ENCODE peak calls at places on chromosomes 13 and 19, in ten cellular contexts. One of them, this sample, is unnamed.

GRCh38 chr13:59038824-59039223 is 1124.9 kb downstream of the DIAPH3 start:
- DNase-seq in body of pancreas: no peak
- DNase-seq in IMR-90: peak; percentile 15
- DNase-seq in CD8-positive, alpha-beta memory T cell: no peak
- DNase-seq in left lung: no peak
- DNase-seq in sigmoid colon: no peak
- DNase-seq in pancreas: no peak
- DNase-seq in cardiac muscle cell: peak; percentile 5
- DNase-seq in CD8-positive, alpha-beta T cell: no peak
- DNase-seq in esophagus squamous epithelium: no peak
- DNase-seq in this sample: no peak

GRCh38 chr19:33670398-33670797 is 48.6 kb downstream of the CHST8 start:
- DNase-seq in body of pancreas: no peak
- DNase-seq in IMR-90: no peak
- DNase-seq in CD8-positive, alpha-beta memory T cell: no peak
- DNase-seq in left lung: no peak
- DNase-seq in sigmoid colon: no peak
- DNase-seq in pancreas: no peak
- DNase-seq in cardiac muscle cell: no peak
- DNase-seq in CD8-positive, alpha-beta T cell: no peak
- DNase-seq in esophagus squamous epithelium: no peak
- DNase-seq in this sample: no peak

GRCh38 chr19:4717191-4717965 is 6.3 kb downstream of the DPP9 start:
- DNase-seq in body of pancreas: no peak
- DNase-seq in IMR-90: peak; percentile 70
- DNase-seq in CD8-positive, alpha-beta memory T cell: no peak
- DNase-seq in left lung: peak; percentile 81
- DNase-seq in sigmoid colon: no peak
- DNase-seq in pancreas: no peak
- DNase-seq in cardiac muscle cell: peak; percentile 54
- DNase-seq in CD8-positive, alpha-beta T cell: no peak
- DNase-seq in esophagus squamous epithelium: no peak
- DNase-seq in this sample: no peak

GRCh38 chr13:24306632-24307031 is 2.7 kb upstream of the C1QTNF9 start:
- DNase-seq in body of pancreas: no peak
- DNase-seq in IMR-90: peak; percentile 73
- DNase-seq in CD8-positive, alpha-beta memory T cell: no peak
- DNase-seq in left lung: no peak
- DNase-seq in sigmoid colon: no peak
- DNase-seq in pancreas: no peak
- DNase-seq in cardiac muscle cell: peak; percentile 14
- DNase-seq in CD8-positive, alpha-beta T cell: no peak
- DNase-seq in esophagus squamous epithelium: no peak
- DNase-seq in this sample: no peak

GRCh38 chr19:43300876-43301765 is 31.8 kb upstream of the PSG9 start:
- DNase-seq in body of pancreas: no peak
- DNase-seq in IMR-90: no peak
- DNase-seq in CD8-positive, alpha-beta memory T cell: no peak
- DNase-seq in left lung: no peak
- DNase-seq in sigmoid colon: no peak
- DNase-seq in pancreas: no peak
- DNase-seq in cardiac muscle cell: no peak
- DNase-seq in CD8-positive, alpha-beta T cell: no peak
- DNase-seq in esophagus squamous epithelium: no peak
- DNase-seq in this sample: no peak

GRCh38 chr13:93963266-93964131 is 516.0 kb downstream of the DCT start:
- DNase-seq in body of pancreas: no peak
- DNase-seq in IMR-90: peak; percentile 61
- DNase-seq in CD8-positive, alpha-beta memory T cell: no peak
- DNase-seq in left lung: no peak
- DNase-seq in sigmoid colon: no peak
- DNase-seq in pancreas: no peak
- DNase-seq in cardiac muscle cell: peak; percentile 63
- DNase-seq in CD8-positive, alpha-beta T cell: no peak
- DNase-seq in esophagus squamous epithelium: no peak
- DNase-seq in this sample: no peak

GRCh38 chr19:29671393-29672076 is 6.3 kb downstream of the PLEKHF1 start:
- DNase-seq in body of pancreas: peak; percentile 37
- DNase-seq in IMR-90: no peak
- DNase-seq in CD8-positive, alpha-beta memory T cell: peak; percentile 96
- DNase-seq in left lung: peak; percentile 62
- DNase-seq in sigmoid colon: peak; percentile 72
- DNase-seq in pancreas: no peak
- DNase-seq in cardiac muscle cell: peak; percentile 60
- DNase-seq in CD8-positive, alpha-beta T cell: peak; percentile 81
- DNase-seq in esophagus squamous epithelium: peak; percentile 50
- DNase-seq in this sample: peak; percentile 85

GRCh38 chr19:7665076-7665475 is 3.8 kb upstream of the RETN start:
- DNase-seq in body of pancreas: no peak
- DNase-seq in IMR-90: peak; percentile 73
- DNase-seq in CD8-positive, alpha-beta memory T cell: no peak
- DNase-seq in left lung: no peak
- DNase-seq in sigmoid colon: no peak
- DNase-seq in pancreas: no peak
- DNase-seq in cardiac muscle cell: peak; percentile 88
- DNase-seq in CD8-positive, alpha-beta T cell: no peak
- DNase-seq in esophagus squamous epithelium: no peak
- DNase-seq in this sample: no peak

GRCh38 chr19:16200038-16200775 is 2.5 kb downstream of the AP1M1 start:
- DNase-seq in body of pancreas: no peak
- DNase-seq in IMR-90: peak; percentile 33
- DNase-seq in CD8-positive, alpha-beta memory T cell: no peak
- DNase-seq in left lung: no peak
- DNase-seq in sigmoid colon: peak; percentile 78
- DNase-seq in pancreas: no peak
- DNase-seq in cardiac muscle cell: peak; percentile 80
- DNase-seq in CD8-positive, alpha-beta T cell: no peak
- DNase-seq in esophagus squamous epithelium: no peak
- DNase-seq in this sample: no peak
- H3K4me3 ChIP-seq in body of pancreas: no peak overlapping the region
- H3K4me3 ChIP-seq in IMR-90: no peak overlapping the region
- H3K4me3 ChIP-seq in CD8-positive, alpha-beta memory T cell: no peak overlapping the region
- H3K4me3 ChIP-seq in left lung: no peak overlapping the region
- H3K4me3 ChIP-seq in sigmoid colon: no peak overlapping the region
- H3K4me3 ChIP-seq in pancreas: no peak overlapping the region
- H3K4me3 ChIP-seq in cardiac muscle cell: no peak overlapping the region
- H3K4me3 ChIP-seq in CD8-positive, alpha-beta T cell: peak overlapping the region; percentile 3
- H3K4me3 ChIP-seq in esophagus squamous epithelium: no peak overlapping the region
- H3K4me3 ChIP-seq in this sample: no peak overlapping the region

GRCh38 chr13:47092202-47092601 is 195.3 kb upstream of the HTR2A start:
- DNase-seq in body of pancreas: no peak
- DNase-seq in IMR-90: no peak
- DNase-seq in CD8-positive, alpha-beta memory T cell: no peak
- DNase-seq in left lung: no peak
- DNase-seq in sigmoid colon: no peak
- DNase-seq in pancreas: no peak
- DNase-seq in cardiac muscle cell: no peak
- DNase-seq in CD8-positive, alpha-beta T cell: no peak
- DNase-seq in esophagus squamous epithelium: no peak
- DNase-seq in this sample: no peak

GRCh38 chr13:47081850-47082249 is 185.0 kb upstream of the HTR2A start:
- DNase-seq in body of pancreas: no peak
- DNase-seq in IMR-90: no peak
- DNase-seq in CD8-positive, alpha-beta memory T cell: no peak
- DNase-seq in left lung: no peak
- DNase-seq in sigmoid colon: no peak
- DNase-seq in pancreas: no peak
- DNase-seq in cardiac muscle cell: no peak
- DNase-seq in CD8-positive, alpha-beta T cell: no peak
- DNase-seq in esophagus squamous epithelium: no peak
- DNase-seq in this sample: no peak

GRCh38 chr13:47085346-47085745 is 188.5 kb upstream of the HTR2A start:
- DNase-seq in body of pancreas: no peak
- DNase-seq in IMR-90: peak; percentile 44
- DNase-seq in CD8-positive, alpha-beta memory T cell: no peak
- DNase-seq in left lung: no peak
- DNase-seq in sigmoid colon: no peak
- DNase-seq in pancreas: no peak
- DNase-seq in cardiac muscle cell: no peak
- DNase-seq in CD8-positive, alpha-beta T cell: no peak
- DNase-seq in esophagus squamous epithelium: no peak
- DNase-seq in this sample: no peak

DNA sequence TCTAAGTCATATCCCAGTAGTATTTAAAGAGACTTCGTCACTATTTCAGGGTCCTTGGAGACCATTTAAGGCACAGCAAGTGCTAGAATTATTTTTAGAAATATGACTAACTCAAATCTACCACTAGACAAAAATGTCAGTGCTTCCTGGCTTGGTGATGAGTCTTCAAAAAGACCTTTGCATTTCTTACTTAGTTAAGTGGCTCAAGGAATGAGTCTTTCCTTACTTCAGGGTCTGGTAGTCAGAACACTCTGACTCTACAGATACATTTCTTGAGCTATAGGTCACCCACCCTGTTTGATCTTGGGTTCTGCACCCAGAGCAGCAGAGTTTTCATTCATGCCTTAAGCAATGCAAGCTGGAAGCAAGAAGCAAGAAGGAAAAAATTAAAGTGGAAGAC is 191.0 kb upstream of the HTR2A start:
- DNase-seq in body of pancreas: no peak
- DNase-seq in IMR-90: peak; percentile 81
- DNase-seq in CD8-positive, alpha-beta memory T cell: no peak
- DNase-seq in left lung: no peak
- DNase-seq in sigmoid colon: no peak
- DNase-seq in pancreas: no peak
- DNase-seq in cardiac muscle cell: peak; percentile 12
- DNase-seq in CD8-positive, alpha-beta T cell: no peak
- DNase-seq in esophagus squamous epithelium: no peak
- DNase-seq in this sample: no peak
- H3K27ac ChIP-seq in body of pancreas: no peak overlapping the region
- H3K27ac ChIP-seq in IMR-90: no peak overlapping the region
- H3K27ac ChIP-seq in CD8-positive, alpha-beta memory T cell: no peak overlapping the region
- H3K27ac ChIP-seq in left lung: no peak overlapping the region
- H3K27ac ChIP-seq in sigmoid colon: no peak overlapping the region
- H3K27ac ChIP-seq in pancreas: no peak overlapping the region
- H3K27ac ChIP-seq in cardiac muscle cell: no peak overlapping the region
- H3K27ac ChIP-seq in CD8-positive, alpha-beta T cell: no peak overlapping the region
- H3K27ac ChIP-seq in esophagus squamous epithelium: no peak overlapping the region
- H3K27ac ChIP-seq in this sample: no peak overlapping the region

GRCh38 chr19:48910803-48911202 is 10.7 kb downstream of the NUCB1 start:
- DNase-seq in body of pancreas: no peak
- DNase-seq in IMR-90: no peak
- DNase-seq in CD8-positive, alpha-beta memory T cell: no peak
- DNase-seq in left lung: no peak
- DNase-seq in sigmoid colon: no peak
- DNase-seq in pancreas: no peak
- DNase-seq in cardiac muscle cell: no peak
- DNase-seq in CD8-positive, alpha-beta T cell: no peak
- DNase-seq in esophagus squamous epithelium: no peak
- DNase-seq in this sample: no peak

GRCh38 chr19:48907671-48908070 is 7.6 kb downstream of the NUCB1 start:
- DNase-seq in body of pancreas: no peak
- DNase-seq in IMR-90: no peak
- DNase-seq in CD8-positive, alpha-beta memory T cell: no peak
- DNase-seq in left lung: peak; percentile 83
- DNase-seq in sigmoid colon: no peak
- DNase-seq in pancreas: no peak
- DNase-seq in cardiac muscle cell: no peak
- DNase-seq in CD8-positive, alpha-beta T cell: no peak
- DNase-seq in esophagus squamous epithelium: no peak
- DNase-seq in this sample: no peak

GRCh38 chr19:48900477-48901452 is 653 bp downstream of the NUCB1 start:
- DNase-seq in body of pancreas: no peak
- DNase-seq in IMR-90: peak; percentile 35
- DNase-seq in CD8-positive, alpha-beta memory T cell: no peak
- DNase-seq in left lung: no peak
- DNase-seq in sigmoid colon: peak; percentile 74
- DNase-seq in pancreas: no peak
- DNase-seq in cardiac muscle cell: peak; percentile 62
- DNase-seq in CD8-positive, alpha-beta T cell: no peak
- DNase-seq in esophagus squamous epithelium: no peak
- DNase-seq in this sample: no peak

GRCh38 chr19:48905664-48906063 is 5.6 kb downstream of the NUCB1 start:
- DNase-seq in body of pancreas: no peak
- DNase-seq in IMR-90: no peak
- DNase-seq in CD8-positive, alpha-beta memory T cell: no peak
- DNase-seq in left lung: no peak
- DNase-seq in sigmoid colon: no peak
- DNase-seq in pancreas: no peak
- DNase-seq in cardiac muscle cell: no peak
- DNase-seq in CD8-positive, alpha-beta T cell: no peak
- DNase-seq in esophagus squamous epithelium: no peak
- DNase-seq in this sample: no peak

GRCh38 chr19:48906324-48906723 is 6.2 kb downstream of the NUCB1 start:
- DNase-seq in body of pancreas: no peak
- DNase-seq in IMR-90: no peak
- DNase-seq in CD8-positive, alpha-beta memory T cell: no peak
- DNase-seq in left lung: no peak
- DNase-seq in sigmoid colon: no peak
- DNase-seq in pancreas: no peak
- DNase-seq in cardiac muscle cell: no peak
- DNase-seq in CD8-positive, alpha-beta T cell: no peak
- DNase-seq in esophagus squamous epithelium: no peak
- DNase-seq in this sample: no peak
- H3K36me3 ChIP-seq in body of pancreas: peaks cover 13% of the 10 kb centered on the region
- H3K36me3 ChIP-seq in IMR-90: peaks cover 49% of the 10 kb centered on the region
- H3K36me3 ChIP-seq in CD8-positive, alpha-beta memory T cell: peaks cover 25% of the 10 kb centered on the region
- H3K36me3 ChIP-seq in left lung: no peaks in the 10 kb centered on the region
- H3K36me3 ChIP-seq in sigmoid colon: peaks cover 73% of the 10 kb centered on the region
- H3K36me3 ChIP-seq in pancreas: peaks cover 19% of the 10 kb centered on the region
- H3K36me3 ChIP-seq in cardiac muscle cell: peaks cover 24% of the 10 kb centered on the region
- H3K36me3 ChIP-seq in CD8-positive, alpha-beta T cell: peaks cover 20% of the 10 kb centered on the region
- H3K36me3 ChIP-seq in esophagus squamous epithelium: peaks cover 92% of the 10 kb centered on the region
- H3K36me3 ChIP-seq in this sample: peaks cover 37% of the 10 kb centered on the region

GRCh38 chr19:46625731-46626130 is 842 bp upstream of the PTGIR start:
- DNase-seq in body of pancreas: no peak
- DNase-seq in IMR-90: no peak
- DNase-seq in CD8-positive, alpha-beta memory T cell: no peak
- DNase-seq in left lung: no peak
- DNase-seq in sigmoid colon: no peak
- DNase-seq in pancreas: no peak
- DNase-seq in cardiac muscle cell: no peak
- DNase-seq in CD8-positive, alpha-beta T cell: no peak
- DNase-seq in esophagus squamous epithelium: no peak
- DNase-seq in this sample: no peak

GRCh38 chr19:46622118-46622446 is 2.8 kb downstream of the PTGIR start:
- DNase-seq in body of pancreas: no peak
- DNase-seq in IMR-90: no peak
- DNase-seq in CD8-positive, alpha-beta memory T cell: peak; percentile 9
- DNase-seq in left lung: no peak
- DNase-seq in sigmoid colon: no peak
- DNase-seq in pancreas: no peak
- DNase-seq in cardiac muscle cell: no peak
- DNase-seq in CD8-positive, alpha-beta T cell: no peak
- DNase-seq in esophagus squamous epithelium: no peak
- DNase-seq in this sample: no peak

GRCh38 chr19:46626441-46626840 is 1.6 kb upstream of the PTGIR start:
- DNase-seq in body of pancreas: no peak
- DNase-seq in IMR-90: no peak
- DNase-seq in CD8-positive, alpha-beta memory T cell: no peak
- DNase-seq in left lung: no peak
- DNase-seq in sigmoid colon: no peak
- DNase-seq in pancreas: no peak
- DNase-seq in cardiac muscle cell: no peak
- DNase-seq in CD8-positive, alpha-beta T cell: no peak
- DNase-seq in esophagus squamous epithelium: no peak
- DNase-seq in this sample: no peak

GRCh38 chr19:46624958-46625661 is at the start of gene PTGIR:
- DNase-seq in body of pancreas: no peak
- DNase-seq in IMR-90: peak; percentile 78
- DNase-seq in CD8-positive, alpha-beta memory T cell: no peak
- DNase-seq in left lung: peak; percentile 72
- DNase-seq in sigmoid colon: peak; percentile 94
- DNase-seq in pancreas: no peak
- DNase-seq in cardiac muscle cell: peak; percentile 90
- DNase-seq in CD8-positive, alpha-beta T cell: no peak
- DNase-seq in esophagus squamous epithelium: no peak
- DNase-seq in this sample: no peak

GRCh38 chr19:46623915-46624502 is 880 bp downstream of the PTGIR start:
- DNase-seq in body of pancreas: no peak
- DNase-seq in IMR-90: no peak
- DNase-seq in CD8-positive, alpha-beta memory T cell: no peak
- DNase-seq in left lung: no peak
- DNase-seq in sigmoid colon: no peak
- DNase-seq in pancreas: no peak
- DNase-seq in cardiac muscle cell: no peak
- DNase-seq in CD8-positive, alpha-beta T cell: no peak
- DNase-seq in esophagus squamous epithelium: no peak
- DNase-seq in this sample: no peak
- H3K4me3 ChIP-seq in body of pancreas: no peak overlapping the region
- H3K4me3 ChIP-seq in IMR-90: no peak overlapping the region
- H3K4me3 ChIP-seq in CD8-positive, alpha-beta memory T cell: no peak overlapping the region
- H3K4me3 ChIP-seq in left lung: peak overlapping the region; percentile 13
- H3K4me3 ChIP-seq in sigmoid colon: peak overlapping the region; percentile 28
- H3K4me3 ChIP-seq in pancreas: no peak overlapping the region
- H3K4me3 ChIP-seq in cardiac muscle cell: no peak overlapping the region
- H3K4me3 ChIP-seq in CD8-positive, alpha-beta T cell: no peak overlapping the region
- H3K4me3 ChIP-seq in esophagus squamous epithelium: peak overlapping the region; percentile 48
- H3K4me3 ChIP-seq in this sample: no peak overlapping the region